ENCODE peak calls at places on chromosomes 1 and 21, in seven cellular contexts. One of them, this sample, is unnamed.

GRCh38 chr21:22421416-22422190 is 1423.4 kb downstream of the NCAM2 start:
- DNase-seq in neuronal stem cell: no peak
- DNase-seq in mesendoderm: no peak
- DNase-seq in IMR-90: no peak
- DNase-seq in H9: no peak
- DNase-seq in H1: no peak
- DNase-seq in mesenchymal stem cell: no peak
- DNase-seq in this sample: no peak

GRCh38 chr1:27398405-27399149 is 6.2 kb downstream of the GPR3 start:
- DNase-seq in neuronal stem cell: no peak
- DNase-seq in mesendoderm: peak; percentile 30
- DNase-seq in IMR-90: no peak
- DNase-seq in H9: no peak
- DNase-seq in H1: no peak
- DNase-seq in mesenchymal stem cell: no peak
- DNase-seq in this sample: no peak

GRCh38 chr1:230122361-230123279 is 55.6 kb downstream of the GALNT2 start:
- DNase-seq in neuronal stem cell: no peak
- DNase-seq in mesendoderm: no peak
- DNase-seq in IMR-90: no peak
- DNase-seq in H9: no peak
- DNase-seq in H1: no peak
- DNase-seq in mesenchymal stem cell: no peak
- DNase-seq in this sample: peak; percentile 88

GRCh38 chr1:234206651-234207284 is 166.5 kb upstream of the COA6 start:
- DNase-seq in neuronal stem cell: no peak
- DNase-seq in mesendoderm: no peak
- DNase-seq in IMR-90: peak; percentile 67
- DNase-seq in H9: no peak
- DNase-seq in H1: no peak
- DNase-seq in mesenchymal stem cell: peak; percentile 71
- DNase-seq in this sample: peak; percentile 69

GRCh38 chr1:9052272-9053049 is 17.0 kb downstream of the SLC2A5 start:
- DNase-seq in neuronal stem cell: no peak
- DNase-seq in mesendoderm: no peak
- DNase-seq in IMR-90: no peak
- DNase-seq in H9: no peak
- DNase-seq in H1: no peak
- DNase-seq in mesenchymal stem cell: no peak
- DNase-seq in this sample: no peak

GRCh38 chr1:84156210-84156621 is 12.1 kb downstream of the PRKACB start:
- DNase-seq in neuronal stem cell: no peak
- DNase-seq in mesendoderm: no peak
- DNase-seq in IMR-90: peak; percentile 90
- DNase-seq in H9: no peak
- DNase-seq in H1: no peak
- DNase-seq in mesenchymal stem cell: peak; percentile 59
- DNase-seq in this sample: no peak

GRCh38 chr1:240501115-240501514 is 110.8 kb downstream of the GREM2 start:
- DNase-seq in neuronal stem cell: no peak
- DNase-seq in mesendoderm: no peak
- DNase-seq in IMR-90: peak; percentile 36
- DNase-seq in H9: no peak
- DNase-seq in H1: no peak
- DNase-seq in mesenchymal stem cell: peak; percentile 10
- DNase-seq in this sample: no peak

GRCh38 chr1:26302733-26303405 is 3.6 kb downstream of the UBXN11 start:
- DNase-seq in neuronal stem cell: no peak
- DNase-seq in mesendoderm: peak; percentile 82
- DNase-seq in IMR-90: peak; percentile 88
- DNase-seq in H9: no peak
- DNase-seq in H1: no peak
- DNase-seq in mesenchymal stem cell: peak; percentile 62
- DNase-seq in this sample: peak; percentile 94

GRCh38 chr1:216186816-216187215 is 236.4 kb downstream of the USH2A start:
- DNase-seq in neuronal stem cell: no peak
- DNase-seq in mesendoderm: no peak
- DNase-seq in IMR-90: peak; percentile 41
- DNase-seq in H9: no peak
- DNase-seq in H1: no peak
- DNase-seq in mesenchymal stem cell: peak; percentile 59
- DNase-seq in this sample: no peak

GRCh38 chr1:42841440-42842147 is 4.8 kb upstream of the ZNF691 start:
- DNase-seq in neuronal stem cell: no peak
- DNase-seq in mesendoderm: no peak
- DNase-seq in IMR-90: no peak
- DNase-seq in H9: no peak
- DNase-seq in H1: no peak
- DNase-seq in mesenchymal stem cell: no peak
- DNase-seq in this sample: no peak

GRCh38 chr21:31732891-31733520 is 1.1 kb upstream of the SCAF4 start:
- DNase-seq in neuronal stem cell: no peak
- DNase-seq in mesendoderm: peak; percentile 63
- DNase-seq in IMR-90: peak; percentile 35
- DNase-seq in H9: peak; percentile 41
- DNase-seq in H1: no peak
- DNase-seq in mesenchymal stem cell: no peak
- DNase-seq in this sample: no peak

GRCh38 chr1:7632681-7633080 is 138.4 kb upstream of the VAMP3 start:
- DNase-seq in neuronal stem cell: no peak
- DNase-seq in mesendoderm: no peak
- DNase-seq in IMR-90: no peak
- DNase-seq in H9: no peak
- DNase-seq in H1: no peak
- DNase-seq in mesenchymal stem cell: no peak
- DNase-seq in this sample: no peak

GRCh38 chr1:30801826-30802198 is 44.2 kb upstream of the LAPTM5 start:
- DNase-seq in neuronal stem cell: peak; percentile 85
- DNase-seq in mesendoderm: peak; percentile 75
- DNase-seq in IMR-90: peak; percentile 48
- DNase-seq in H9: peak; percentile 89
- DNase-seq in H1: no peak
- DNase-seq in mesenchymal stem cell: peak; percentile 68
- DNase-seq in this sample: peak; percentile 86

GRCh38 chr1:205317311-205317917 is 4.1 kb downstream of the NUAK2 start:
- DNase-seq in neuronal stem cell: no peak
- DNase-seq in mesendoderm: no peak
- DNase-seq in IMR-90: no peak
- DNase-seq in H9: no peak
- DNase-seq in H1: no peak
- DNase-seq in mesenchymal stem cell: no peak
- DNase-seq in this sample: no peak

GRCh38 chr1:220326578-220326977 is 54.3 kb upstream of the RAB3GAP2 start:
- DNase-seq in neuronal stem cell: no peak
- DNase-seq in mesendoderm: no peak
- DNase-seq in IMR-90: peak; percentile 13
- DNase-seq in H9: peak; percentile 43
- DNase-seq in H1: no peak
- DNase-seq in mesenchymal stem cell: peak; percentile 21
- DNase-seq in this sample: peak; percentile 89

GRCh38 chr1:6041432-6042062 is 4.1 kb upstream of the KCNAB2 start:
- DNase-seq in neuronal stem cell: no peak
- DNase-seq in mesendoderm: peak; percentile 48
- DNase-seq in IMR-90: no peak
- DNase-seq in H9: peak; percentile 76
- DNase-seq in H1: no peak
- DNase-seq in mesenchymal stem cell: no peak
- DNase-seq in this sample: peak; percentile 42

GRCh38 chr1:232974971-232975370 is 24.6 kb downstream of the NTPCR start:
- DNase-seq in neuronal stem cell: no peak
- DNase-seq in mesendoderm: no peak
- DNase-seq in IMR-90: peak; percentile 80
- DNase-seq in H9: no peak
- DNase-seq in H1: no peak
- DNase-seq in mesenchymal stem cell: peak; percentile 38
- DNase-seq in this sample: no peak

GRCh38 chr1:216562383-216562782 is 139.1 kb upstream of the USH2A start:
- DNase-seq in neuronal stem cell: no peak
- DNase-seq in mesendoderm: peak; percentile 29
- DNase-seq in IMR-90: peak; percentile 1
- DNase-seq in H9: no peak
- DNase-seq in H1: no peak
- DNase-seq in mesenchymal stem cell: no peak
- DNase-seq in this sample: no peak

GRCh38 chr1:24481098-24481497 is 21.5 kb upstream of the RCAN3 start:
- DNase-seq in neuronal stem cell: no peak
- DNase-seq in mesendoderm: peak; percentile 42
- DNase-seq in IMR-90: no peak
- DNase-seq in H9: no peak
- DNase-seq in H1: no peak
- DNase-seq in mesenchymal stem cell: no peak
- DNase-seq in this sample: no peak

GRCh38 chr1:108560430-108561144 is 687 bp downstream of the EEIG2 start:
- DNase-seq in neuronal stem cell: no peak
- DNase-seq in mesendoderm: peak; percentile 88
- DNase-seq in IMR-90: peak; percentile 51
- DNase-seq in H9: peak; percentile 81
- DNase-seq in H1: peak; percentile 44
- DNase-seq in mesenchymal stem cell: peak; percentile 91
- DNase-seq in this sample: peak; percentile 41

GRCh38 chr1:11701551-11701961 is 10.0 kb downstream of the DRAXIN start:
- DNase-seq in neuronal stem cell: no peak
- DNase-seq in mesendoderm: no peak
- DNase-seq in IMR-90: no peak
- DNase-seq in H9: peak; percentile 30
- DNase-seq in H1: no peak
- DNase-seq in mesenchymal stem cell: no peak
- DNase-seq in this sample: no peak

GRCh38 chr1:168114845-168115244 is 21.9 kb downstream of the GPR161 start:
- DNase-seq in neuronal stem cell: no peak
- DNase-seq in mesendoderm: no peak
- DNase-seq in IMR-90: no peak
- DNase-seq in H9: no peak
- DNase-seq in H1: no peak
- DNase-seq in mesenchymal stem cell: no peak
- DNase-seq in this sample: no peak

GRCh38 chr1:115237507-115237906 is 100.5 kb downstream of the NGF start:
- DNase-seq in neuronal stem cell: no peak
- DNase-seq in mesendoderm: no peak
- DNase-seq in IMR-90: peak; percentile 69
- DNase-seq in H9: no peak
- DNase-seq in H1: no peak
- DNase-seq in mesenchymal stem cell: no peak
- DNase-seq in this sample: no peak

GRCh38 chr1:185864331-185864730 is 130.1 kb downstream of the HMCN1 start:
- DNase-seq in neuronal stem cell: no peak
- DNase-seq in mesendoderm: no peak
- DNase-seq in IMR-90: no peak
- DNase-seq in H9: no peak
- DNase-seq in H1: no peak
- DNase-seq in mesenchymal stem cell: no peak
- DNase-seq in this sample: no peak

GRCh38 chr1:52476943-52477342 is 72.5 kb downstream of the PRPF38A start:
- DNase-seq in neuronal stem cell: no peak
- DNase-seq in mesendoderm: no peak
- DNase-seq in IMR-90: no peak
- DNase-seq in H9: no peak
- DNase-seq in H1: no peak
- DNase-seq in mesenchymal stem cell: no peak
- DNase-seq in this sample: no peak

GRCh38 chr1:29757866-29758763 is 521.8 kb downstream of the PTPRU start:
- DNase-seq in neuronal stem cell: no peak
- DNase-seq in mesendoderm: no peak
- DNase-seq in IMR-90: no peak
- DNase-seq in H9: peak; percentile 14
- DNase-seq in H1: no peak
- DNase-seq in mesenchymal stem cell: no peak
- DNase-seq in this sample: no peak

DNA sequence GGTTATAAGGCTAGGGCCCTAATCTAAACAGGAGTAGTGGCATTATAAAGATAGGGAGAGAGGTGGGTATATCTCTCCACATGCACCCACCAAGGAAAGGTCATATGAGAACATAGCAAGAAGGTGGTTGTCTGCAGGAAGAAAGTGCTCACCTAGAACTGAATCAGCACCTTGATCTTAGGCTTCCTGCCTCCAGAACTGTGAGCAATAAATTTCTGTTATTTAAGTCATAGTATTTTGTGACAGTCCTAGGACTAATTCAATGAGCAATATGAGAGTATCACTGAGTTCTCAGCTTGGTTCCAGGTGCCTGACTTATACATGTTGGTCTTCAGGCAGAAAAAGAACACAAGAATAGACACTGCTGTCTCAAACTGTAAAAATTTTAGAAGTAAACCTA is 51.8 kb downstream of the MRPL39 start:
- DNase-seq in neuronal stem cell: no peak
- DNase-seq in mesendoderm: no peak
- DNase-seq in IMR-90: no peak
- DNase-seq in H9: no peak
- DNase-seq in H1: no peak
- DNase-seq in mesenchymal stem cell: no peak
- DNase-seq in this sample: no peak
- H2BK120ac ChIP-seq in neuronal stem cell: no peak overlapping the region
- H2BK120ac ChIP-seq in mesendoderm: no peak overlapping the region
- H2BK120ac ChIP-seq in IMR-90: no peak overlapping the region
- H2BK120ac ChIP-seq in H9: no peak overlapping the region
- H2BK120ac ChIP-seq in H1: no peak overlapping the region
- H2BK120ac ChIP-seq in mesenchymal stem cell: no peak overlapping the region
- H2BK120ac ChIP-seq in this sample: no peak overlapping the region

GRCh38 chr1:156160744-156161181 is 7.4 kb downstream of the SEMA4A start:
- DNase-seq in neuronal stem cell: peak; percentile 74
- DNase-seq in mesendoderm: peak; percentile 82
- DNase-seq in IMR-90: peak; percentile 58
- DNase-seq in H9: peak; percentile 89
- DNase-seq in H1: no peak
- DNase-seq in mesenchymal stem cell: peak; percentile 75
- DNase-seq in this sample: no peak
- H2BK120ac ChIP-seq in neuronal stem cell: no peak overlapping the region
- H2BK120ac ChIP-seq in mesendoderm: no peak overlapping the region
- H2BK120ac ChIP-seq in IMR-90: peak overlapping the region; percentile 35
- H2BK120ac ChIP-seq in H9: no peak overlapping the region
- H2BK120ac ChIP-seq in H1: no peak overlapping the region
- H2BK120ac ChIP-seq in mesenchymal stem cell: no peak overlapping the region
- H2BK120ac ChIP-seq in this sample: no peak overlapping the region

GRCh38 chr1:212002536-212002935 is 32.8 kb downstream of the INTS7 start:
- DNase-seq in neuronal stem cell: no peak
- DNase-seq in mesendoderm: peak; percentile 88
- DNase-seq in IMR-90: no peak
- DNase-seq in H9: no peak
- DNase-seq in H1: no peak
- DNase-seq in mesenchymal stem cell: no peak
- DNase-seq in this sample: no peak
- H2BK120ac ChIP-seq in neuronal stem cell: no peak overlapping the region
- H2BK120ac ChIP-seq in mesendoderm: no peak overlapping the region
- H2BK120ac ChIP-seq in IMR-90: no peak overlapping the region
- H2BK120ac ChIP-seq in H9: no peak overlapping the region
- H2BK120ac ChIP-seq in H1: no peak overlapping the region
- H2BK120ac ChIP-seq in mesenchymal stem cell: no peak overlapping the region
- H2BK120ac ChIP-seq in this sample: no peak overlapping the region

DNA sequence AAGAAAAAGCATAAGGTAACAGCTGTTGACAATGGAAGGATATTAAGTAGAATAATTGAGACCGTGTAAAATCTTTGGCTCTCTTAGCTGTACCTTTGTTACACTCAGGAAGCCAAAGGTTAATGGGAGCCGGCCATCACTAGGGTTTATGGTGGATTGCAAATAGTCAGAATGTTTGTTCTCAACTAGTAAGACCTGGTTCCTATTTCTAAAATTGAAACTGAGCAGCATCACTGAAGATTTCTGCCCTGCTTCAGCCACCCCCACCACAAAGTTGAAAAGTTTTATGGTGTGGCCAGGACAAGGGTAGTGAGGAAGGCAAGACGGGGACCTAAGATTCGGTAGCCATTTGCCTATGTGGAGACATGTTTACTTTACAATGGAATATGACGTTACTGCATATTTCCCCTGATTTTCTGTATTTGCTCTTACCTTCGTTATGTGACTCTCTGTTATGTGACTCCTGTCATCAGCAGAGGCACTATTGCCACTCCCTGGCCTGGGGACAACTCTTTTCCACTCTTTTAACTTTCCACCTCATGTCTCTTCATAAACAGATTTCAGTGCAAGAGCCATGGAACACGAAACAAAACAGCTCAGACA is 41.4 kb upstream of the KIF1B start:
- DNase-seq in neuronal stem cell: no peak
- DNase-seq in mesendoderm: no peak
- DNase-seq in IMR-90: no peak
- DNase-seq in H9: no peak
- DNase-seq in H1: no peak
- DNase-seq in mesenchymal stem cell: no peak
- DNase-seq in this sample: no peak
- H2BK120ac ChIP-seq in neuronal stem cell: no peak overlapping the region
- H2BK120ac ChIP-seq in mesendoderm: no peak overlapping the region
- H2BK120ac ChIP-seq in IMR-90: no peak overlapping the region
- H2BK120ac ChIP-seq in H9: no peak overlapping the region
- H2BK120ac ChIP-seq in H1: no peak overlapping the region
- H2BK120ac ChIP-seq in mesenchymal stem cell: no peak overlapping the region
- H2BK120ac ChIP-seq in this sample: no peak overlapping the region

This sample was measured in trophoblast cell.